ENCODE peak calls at places on chromosomes 5 and 9, in four cellular contexts. C is foreskin fibroblast, J is transverse colon, D is pancreas. H is an unnamed sample.

GRCh38 chr5:107542831-107543231 is 127.9 kb downstream of the EFNA5 start:
- DNase-seq in C (peak), J (peak), D (peak), H (no peak)

GRCh38 chr5:151340004-151340403 is 7.4 kb downstream of the SLC36A2 start:
- DNase-seq in D (no peak), C (no peak), J (no peak), H (no peak)

GRCh38 chr9:77807295-77807694 is 159.2 kb upstream of the GNA14 start:
- DNase-seq in C (peak), J (no peak), D (no peak), H (peak)

GRCh38 chr9:16138961-16139441 is 586.2 kb downstream of the CCDC171 start:
- DNase-seq in C (peak), J (no peak), D (no peak), H (peak)

GRCh38 chr9:78566948-78567675 is 270.2 kb downstream of the PSAT1 start:
- DNase-seq in C (peak), D (no peak), J (no peak), H (no peak)

GRCh38 chr5:139955053-139955605 is 88.0 kb downstream of the NRG2 start:
- DNase-seq in J (no peak), D (no peak), C (no peak), H (no peak)

GRCh38 chr5:1014346-1014745 is 5.7 kb downstream of the NKD2 start:
- DNase-seq in C (no peak), J (no peak), D (no peak), H (no peak)

GRCh38 chr9:3059781-3060468 is 216.0 kb upstream of the PUM3 start:
- DNase-seq in D (no peak), C (no peak), J (no peak), H (peak)

GRCh38 chr5:8842906-8843590 is 702.8 kb downstream of the SEMA5A start:
- DNase-seq in D (no peak), J (no peak), C (peak), H (no peak)

GRCh38 chr5:151691706-151692105 is 5.0 kb upstream of the SPARC start:
- DNase-seq in D (no peak), C (peak), J (no peak), H (no peak)

GRCh38 chr9:107739601-107740082 is 250.1 kb upstream of the KLF4 start:
- DNase-seq in J (no peak), C (peak), D (no peak), H (no peak)

GRCh38 chr9:87663556-87663955 is 62.4 kb upstream of the CTSL start:
- DNase-seq in J (no peak), C (no peak), D (no peak), H (no peak)

GRCh38 chr9:110217656-110218099 is 9.7 kb upstream of the C9orf152 start:
- DNase-seq in D (peak), C (peak), J (no peak), H (no peak)

GRCh38 chr9:131045300-131046092 is 36.5 kb downstream of the LAMC3 start:
- DNase-seq in D (no peak), C (peak), J (no peak), H (no peak)

GRCh38 chr5:21774281-21774680 is 1078.9 kb downstream of the CDH12 start:
- DNase-seq in D (no peak), J (no peak), C (no peak), H (no peak)

GRCh38 chr9:128550226-128550625 is 2.2 kb upstream of the SPTAN1 start:
- DNase-seq in J (no peak), C (no peak), D (no peak), H (no peak)

GRCh38 chr5:1930880-1931589 is 48.3 kb upstream of the IRX4 start:
- DNase-seq in J (no peak), D (peak), C (peak), H (no peak)

GRCh38 chr5:92568522-92568921 is 1012.5 kb downstream of the NR2F1-AS1 start:
- DNase-seq in J (no peak), D (no peak), C (no peak), H (no peak)

DNA sequence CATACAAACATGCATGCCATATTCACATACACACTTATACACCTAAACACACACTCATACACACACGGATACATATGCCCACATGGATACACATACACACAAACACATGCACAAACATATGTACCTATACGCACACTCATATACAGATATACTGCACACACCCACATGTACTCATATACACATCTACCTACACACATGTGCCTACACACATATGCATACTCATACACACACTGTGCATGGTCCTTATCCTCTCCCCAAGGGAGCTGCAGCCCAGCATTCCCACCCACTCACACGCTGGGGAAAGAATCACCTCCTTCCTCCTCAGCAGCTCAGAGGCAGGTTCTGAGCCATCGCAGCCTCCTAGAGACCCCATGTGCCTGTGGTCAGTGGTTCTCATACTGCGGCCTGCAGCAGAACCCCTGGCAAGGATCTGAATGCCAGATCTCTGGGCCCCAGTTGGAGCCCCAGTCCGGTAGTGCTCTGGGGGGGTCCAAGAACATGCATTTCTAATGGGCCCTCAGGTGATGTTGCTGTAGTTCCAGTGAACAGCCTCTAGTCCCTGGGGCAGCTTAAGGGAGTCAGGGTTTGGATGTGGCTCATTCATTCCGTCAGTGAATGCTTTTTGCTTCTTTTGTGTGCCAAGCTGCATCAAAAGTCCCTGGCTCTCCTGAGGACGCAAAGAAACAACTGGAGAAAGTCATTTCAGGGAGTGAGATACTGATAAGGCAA is 39.0 kb downstream of the SEMA4D start:
- DNase-seq in D (no peak), C (no peak), J (no peak), H (no peak)
- TF ChIP-seq CTCF in D (no peak), C (no peak), J (no peak), H (no peak)

DNA sequence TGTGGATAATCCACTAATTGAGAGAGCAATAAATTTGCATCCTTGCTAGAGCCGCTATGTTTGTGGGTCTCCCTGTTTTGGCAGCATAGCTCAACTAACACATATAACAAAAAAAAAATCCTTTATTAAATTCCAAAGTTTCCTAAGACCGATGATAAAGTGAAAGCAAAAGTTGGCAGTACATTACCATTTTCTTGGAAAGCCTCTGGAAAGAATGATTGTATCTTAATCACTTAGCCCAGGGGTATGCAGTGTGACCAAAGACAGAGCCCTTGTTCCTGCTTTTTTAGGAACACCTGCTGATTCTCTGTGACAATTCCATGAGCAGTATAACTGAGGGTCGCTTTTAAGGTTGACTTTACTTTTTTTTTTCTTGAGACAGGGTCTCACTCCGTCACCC is 5.4 kb upstream of the IL7R start:
- DNase-seq in J (no peak), C (peak), D (no peak), H (no peak)
- H3K4me3 ChIP-seq in J (no peak), C (peak), D (no peak), H (peak)

GRCh38 chr9:70135176-70135575 is 91.5 kb downstream of the MAMDC2 start:
- DNase-seq in C (peak), D (no peak), J (no peak), H (no peak)
- TF ChIP-seq CTCF in C (peak), D (no peak), J (no peak), H (no peak)

GRCh38 chr5:68290260-68290674 is 74.7 kb downstream of the PIK3R1 start:
- DNase-seq in J (peak), D (peak), C (peak), H (no peak)
- H3K4me3 ChIP-seq in J (no peak), D (no peak), C (no peak), H (no peak)

GRCh38 chr5:148970876-148971275 is 92.0 kb downstream of the SH3TC2 start:
- DNase-seq in D (no peak), C (no peak), J (no peak), H (no peak)
- TF ChIP-seq CTCF in D (no peak), C (no peak), J (no peak), H (no peak)

GRCh38 chr9:21402387-21403247 is 6.3 kb upstream of the IFNA8 start:
- DNase-seq in C (peak), J (no peak), D (no peak), H (no peak)
- H3K4me3 ChIP-seq in C (peak), J (no peak), D (no peak), H (peak)

GRCh38 chr5:135887881-135888614 is 7.6 kb downstream of the IL9 start:
- DNase-seq in C (peak), J (no peak), D (no peak), H (no peak)

GRCh38 chr5:135886136-135886535 is 9.5 kb downstream of the IL9 start:
- DNase-seq in D (no peak), J (no peak), C (no peak), H (no peak)

GRCh38 chr5:135890296-135890695 is 5.3 kb downstream of the IL9 start:
- DNase-seq in C (no peak), D (no peak), J (no peak), H (no peak)

GRCh38 chr5:135885031-135885430 is 10.6 kb downstream of the IL9 start:
- DNase-seq in C (no peak), J (no peak), D (no peak), H (no peak)

GRCh38 chr5:135887447-135887864 is 8.2 kb downstream of the IL9 start:
- DNase-seq in J (peak), D (peak), C (peak), H (peak)
- TF ChIP-seq CTCF in J (peak), D (peak), C (peak), H (peak)

GRCh38 chr5:172447646-172448365 is 6.5 kb downstream of the SH3PXD2B start:
- DNase-seq in C (no peak), J (no peak), D (no peak), H (no peak)

GRCh38 chr5:172444626-172445365 is 9.5 kb downstream of the SH3PXD2B start:
- DNase-seq in J (no peak), C (no peak), D (no peak), H (no peak)

GRCh38 chr5:172446336-172447051 is 7.8 kb downstream of the SH3PXD2B start:
- DNase-seq in D (no peak), C (no peak), J (no peak), H (no peak)

GRCh38 chr5:172444110-172444510 is 10.2 kb downstream of the SH3PXD2B start:
- DNase-seq in D (peak), J (no peak), C (peak), H (no peak)

GRCh38 chr5:172445866-172446265 is 8.5 kb downstream of the SH3PXD2B start:
- DNase-seq in D (no peak), J (no peak), C (no peak), H (no peak)
- H3K4me3 ChIP-seq in D (no peak), J (no peak), C (no peak), H (no peak)

DNA sequence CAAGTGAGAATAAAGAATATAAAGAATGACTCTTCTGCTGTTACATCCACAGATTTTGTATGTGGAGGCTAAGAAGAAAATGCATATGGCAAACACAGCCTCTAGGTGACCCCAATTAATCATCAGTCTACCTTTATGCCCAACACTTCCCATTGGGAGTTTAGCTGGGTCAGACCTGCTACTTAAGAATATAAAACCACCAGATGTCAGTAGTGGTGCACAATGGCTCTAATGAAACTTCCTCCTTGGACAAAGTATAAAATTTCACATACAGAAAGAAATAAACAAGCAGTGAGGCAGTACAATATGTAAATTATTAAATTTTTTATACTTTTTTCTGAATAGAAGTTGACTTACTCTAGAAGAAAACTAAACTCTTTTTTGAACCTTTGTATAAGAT is 539.9 kb downstream of the BRINP1 start:
- DNase-seq in D (no peak), C (no peak), J (no peak), H (no peak)
- TF ChIP-seq CTCF in D (no peak), C (no peak), J (no peak), H (no peak)

GRCh38 chr5:32585122-32585445 is 273 bp upstream of the SUB1 start:
- DNase-seq in J (no peak), D (no peak), C (no peak), H (no peak)

GRCh38 chr5:32583582-32584232 is 1.6 kb upstream of the SUB1 start:
- DNase-seq in J (peak), C (no peak), D (no peak), H (no peak)

GRCh38 chr5:32585446-32586250 is at the start of gene SUB1:
- DNase-seq in C (peak), J (peak), D (peak), H (peak)

GRCh38 chr5:32586251-32586642 is 890 bp downstream of the SUB1 start:
- DNase-seq in C (no peak), D (no peak), J (no peak), H (no peak)

DNA sequence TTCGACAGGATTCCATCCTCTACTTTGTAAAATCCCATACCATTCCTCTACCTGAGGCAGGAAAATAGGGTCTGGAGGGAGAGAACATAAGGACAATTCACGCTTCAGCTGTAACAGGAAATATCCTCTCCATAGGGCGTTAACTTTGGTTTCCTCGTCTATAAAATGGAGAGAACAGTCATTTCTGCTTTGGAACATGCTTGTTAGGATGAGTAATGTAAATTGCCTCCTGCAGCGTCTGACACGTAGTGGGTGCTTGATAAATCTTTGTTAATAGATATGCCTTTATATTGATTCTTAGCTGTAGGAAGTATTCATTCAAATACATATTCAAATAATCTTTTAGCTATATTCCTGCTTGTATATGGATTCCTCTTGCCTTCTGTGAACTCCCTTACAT is 706 bp upstream of the SUB1 start:
- DNase-seq in D (no peak), C (no peak), J (no peak), H (no peak)
- H3K4me3 ChIP-seq in D (no peak), C (no peak), J (no peak), H (no peak)

H was measured in AG04449.